ENCODE peak calls at places on chromosomes 1 and 21, in four cellular contexts. O is IMR-90, D is neural progenitor cell, I is keratinocyte. W is an unnamed sample. For H3K4me1, the result is how much of the 10 kb centered on the place peaks cover.

GRCh38 chr1:45545019-45545493 is 5.6 kb upstream of the AKR1A1 start:
- DNase-seq in O (no peak), D (no peak), I (no peak), W (no peak)

GRCh38 chr1:55724551-55725325 is 509.6 kb upstream of the USP24 start:
- DNase-seq in O (peak), D (peak), I (no peak), W (peak)

GRCh38 chr1:199791495-199791894 is 236.0 kb upstream of the NR5A2 start:
- DNase-seq in O (no peak), D (no peak), I (no peak), W (no peak)

GRCh38 chr21:28229811-28230210 is 762.9 kb downstream of the LTN1 start:
- DNase-seq in O (peak), D (no peak), I (peak), W (no peak)

GRCh38 chr1:59678809-59679228 is 135.9 kb upstream of the HOOK1 start:
- DNase-seq in O (peak), D (peak), I (no peak), W (peak)

GRCh38 chr1:12770620-12771019 is 2.9 kb upstream of the PRAMEF12 start:
- DNase-seq in O (no peak), D (no peak), I (no peak), W (no peak)

GRCh38 chr1:199007423-199007822 is 368.6 kb downstream of the PTPRC start:
- DNase-seq in O (no peak), D (no peak), I (no peak), W (no peak)

GRCh38 chr1:84689514-84690396 is 506 bp downstream of the SSX2IP start:
- DNase-seq in O (peak), D (peak), I (no peak), W (peak)

GRCh38 chr1:147641695-147642592 is 28.4 kb downstream of the ACP6 start:
- DNase-seq in O (peak), D (peak), I (peak), W (no peak)

GRCh38 chr1:208230668-208231529 is 13.3 kb downstream of the PLXNA2 start:
- DNase-seq in O (no peak), D (no peak), I (no peak), W (no peak)

GRCh38 chr1:88595355-88595754 is 88.7 kb upstream of the PKN2 start:
- DNase-seq in O (peak), D (no peak), I (peak), W (no peak)

GRCh38 chr21:24895885-24896734 is 711.2 kb downstream of the MRPL39 start:
- DNase-seq in O (peak), D (peak), I (no peak), W (no peak)

GRCh38 chr1:116820362-116820761 is 66.1 kb downstream of the CD2 start:
- DNase-seq in O (peak), D (no peak), I (peak), W (peak)

GRCh38 chr21:43585924-43586411 is 73.3 kb downstream of the HSF2BP start:
- DNase-seq in O (peak), D (peak), I (peak), W (peak)

GRCh38 chr21:14688412-14688811 is 142.3 kb upstream of the SAMSN1 start:
- DNase-seq in O (no peak), D (no peak), I (no peak), W (no peak)

GRCh38 chr1:96533820-96534219 is 187.8 kb upstream of the PTBP2 start:
- DNase-seq in O (no peak), D (no peak), I (no peak), W (no peak)

GRCh38 chr1:182242641-182243040 is 148.9 kb downstream of the GLUL start:
- DNase-seq in O (no peak), D (no peak), I (no peak), W (no peak)

GRCh38 chr1:76867342-76868130 is at the start of gene ST6GALNAC5:
- DNase-seq in O (peak), D (peak), I (no peak), W (peak)

GRCh38 chr1:4700801-4701200 is 46.4 kb downstream of the AJAP1 start:
- DNase-seq in O (no peak), D (peak), I (peak), W (no peak)

GRCh38 chr21:34684174-34684876 is 15.5 kb downstream of the CLIC6 start:
- DNase-seq in O (no peak), D (no peak), I (no peak), W (peak)

GRCh38 chr1:248622491-248623106 is 12.3 kb downstream of the OR2T11 start:
- DNase-seq in O (peak), D (no peak), I (no peak), W (peak)

GRCh38 chr1:230857822-230858221 is 10.5 kb downstream of the C1orf198 start:
- DNase-seq in O (peak), D (no peak), I (no peak), W (no peak)

GRCh38 chr1:221777434-221778072 is 35.7 kb upstream of the DUSP10 start:
- DNase-seq in O (no peak), D (no peak), I (no peak), W (no peak)

GRCh38 chr1:98157524-98158293 is 236.9 kb upstream of the DPYD start:
- DNase-seq in O (peak), D (no peak), I (no peak), W (no peak)

GRCh38 chr21:16517380-16517779 is 787.6 kb downstream of the USP25 start:
- DNase-seq in O (peak), D (no peak), I (no peak), W (no peak)

GRCh38 chr1:84505167-84506001 is 802 bp upstream of the SPATA1 start:
- DNase-seq in O (peak), D (peak), I (no peak), W (peak)

GRCh38 chr1:97392701-97393100 is 528.1 kb downstream of the DPYD start:
- DNase-seq in O (no peak), D (no peak), I (no peak), W (no peak)

GRCh38 chr1:153728305-153729066 is 636 bp downstream of the INTS3 start:
- DNase-seq in O (peak), D (peak), I (no peak), W (peak)

GRCh38 chr1:51561702-51562101 is 42.6 kb upstream of the EPS15 start:
- DNase-seq in O (no peak), D (no peak), I (no peak), W (no peak)

GRCh38 chr1:51566260-51566659 is 47.2 kb upstream of the EPS15 start:
- DNase-seq in O (no peak), D (no peak), I (no peak), W (no peak)

GRCh38 chr1:51567653-51568052 is 48.6 kb upstream of the EPS15 start:
- DNase-seq in O (peak), D (no peak), I (no peak), W (peak)

GRCh38 chr1:51565009-51565408 is 45.9 kb upstream of the EPS15 start:
- DNase-seq in O (no peak), D (no peak), I (no peak), W (no peak)

DNA sequence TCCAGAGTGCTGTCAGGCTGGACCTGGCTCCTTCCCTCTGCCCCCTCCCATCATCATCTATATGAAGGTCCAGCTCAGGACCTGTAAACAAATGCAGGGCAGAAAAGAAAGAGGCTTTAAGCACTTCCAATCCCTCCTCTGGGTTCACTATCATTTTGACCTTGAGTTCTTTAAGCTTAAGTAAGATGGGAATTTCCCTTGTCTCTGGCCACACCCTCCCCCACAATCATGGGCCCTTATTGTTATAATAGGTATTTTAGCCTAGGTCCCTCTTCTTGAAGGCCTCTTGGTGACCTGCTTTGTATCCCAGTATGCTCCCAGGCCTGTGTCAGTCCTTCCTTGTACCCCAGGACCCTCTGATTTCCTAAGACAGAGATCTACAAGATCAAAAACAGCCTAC is 45.1 kb upstream of the EPS15 start:
- DNase-seq in O (peak), D (no peak), I (no peak), W (peak)
- H3K4me2 ChIP-seq in O (no peak), D (no peak), I (no peak), W (no peak)

GRCh38 chr1:191022856-191023255 is 545.2 kb upstream of the BRINP3 start:
- DNase-seq in O (peak), D (no peak), I (no peak), W (no peak)

GRCh38 chr1:191025896-191026642 is 548.4 kb upstream of the BRINP3 start:
- DNase-seq in O (no peak), D (no peak), I (no peak), W (no peak)

GRCh38 chr1:191026828-191027227 is 549.2 kb upstream of the BRINP3 start:
- DNase-seq in O (no peak), D (no peak), I (no peak), W (no peak)
- H3K4me3 ChIP-seq in O (no peak), D (no peak), I (no peak), W (no peak)

GRCh38 chr1:8137406-8138244 is 111.5 kb upstream of the ERRFI1 start:
- DNase-seq in O (peak), D (peak), I (no peak), W (peak)
- H3K4me1 ChIP-seq in O (under half), D (under half), I (under half), W (half or more)

DNA sequence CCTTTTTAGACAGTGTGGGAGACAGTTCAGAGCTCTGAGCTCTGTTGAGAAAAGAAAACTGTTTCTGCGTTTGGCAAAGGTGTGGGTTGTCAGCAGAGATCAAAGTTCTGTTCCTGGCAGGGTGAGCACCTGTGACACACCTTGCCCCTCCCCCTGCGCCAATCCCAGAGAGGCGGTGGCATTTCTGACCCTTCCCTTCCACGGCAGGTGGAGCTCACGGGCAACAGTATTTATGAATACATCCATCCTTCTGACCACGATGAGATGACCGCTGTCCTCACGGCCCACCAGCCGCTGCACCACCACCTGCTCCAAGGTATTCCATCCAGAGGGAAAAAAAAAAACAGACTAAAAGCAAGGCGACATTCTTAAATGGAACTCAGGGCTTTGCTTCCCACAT is 20.7 kb downstream of the SIM2 start:
- DNase-seq in O (no peak), D (no peak), I (no peak), W (no peak)
- H3K4me2 ChIP-seq in O (no peak), D (no peak), I (peak), W (no peak)

DNA sequence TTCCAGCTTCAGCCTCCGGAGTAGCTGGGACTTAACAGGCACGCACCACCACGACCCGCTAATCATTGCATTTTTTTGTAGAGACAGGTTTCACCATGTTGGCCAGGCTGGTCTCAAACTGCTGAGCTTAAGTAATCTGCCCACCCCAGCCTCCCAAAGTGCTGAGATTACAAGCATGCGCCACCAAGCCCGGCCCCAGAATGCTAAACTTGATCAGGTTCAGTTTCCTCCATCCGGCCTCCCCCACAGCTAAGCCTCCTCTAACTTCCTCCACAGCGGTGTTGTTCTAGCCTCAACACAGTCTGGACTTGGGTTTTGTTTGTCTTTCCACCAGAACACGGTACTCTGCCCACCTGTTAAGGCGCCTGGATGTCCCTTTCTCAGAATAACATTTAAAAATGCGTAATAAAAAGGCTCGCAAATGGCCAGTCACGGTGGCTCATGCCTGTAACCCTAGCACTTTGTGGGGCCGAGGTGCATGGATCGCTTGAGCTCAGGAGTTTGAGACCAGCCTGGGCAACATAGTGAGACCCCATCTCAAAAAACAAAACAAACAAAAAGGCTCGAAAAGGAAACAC is 2.4 kb downstream of the PARP1 start:
- DNase-seq in O (no peak), D (peak), I (no peak), W (no peak)
- H3K4me3 ChIP-seq in O (no peak), D (peak), I (no peak), W (no peak)

GRCh38 chr1:119159096-119159495 is 18.6 kb upstream of the WARS2 start:
- DNase-seq in O (peak), D (no peak), I (no peak), W (peak)
- H3K4me1 ChIP-seq in O (under half), D (under half), I (under half), W (under half)

GRCh38 chr1:159700312-159700711 is 14.1 kb downstream of the CRP start:
- DNase-seq in O (no peak), D (no peak), I (no peak), W (no peak)

GRCh38 chr1:159705251-159705910 is 9.0 kb downstream of the CRP start:
- DNase-seq in O (no peak), D (no peak), I (no peak), W (no peak)

GRCh38 chr1:159699653-159700052 is 14.7 kb downstream of the CRP start:
- DNase-seq in O (no peak), D (no peak), I (no peak), W (no peak)
- H3K4me2 ChIP-seq in O (no peak), D (no peak), I (no peak), W (no peak)

GRCh38 chr1:1631793-1632420 is at the start of gene MMP23B:
- DNase-seq in O (no peak), D (peak), I (no peak), W (peak)

GRCh38 chr1:1629430-1630190 is 2.4 kb upstream of the MMP23B start:
- DNase-seq in O (no peak), D (no peak), I (no peak), W (peak)

GRCh38 chr1:1628656-1629429 is 3.1 kb upstream of the MMP23B start:
- DNase-seq in O (no peak), D (peak), I (no peak), W (peak)

GRCh38 chr1:1630191-1630964 is 1.6 kb upstream of the MMP23B start:
- DNase-seq in O (no peak), D (peak), I (no peak), W (peak)

GRCh38 chr1:1630965-1631792 is 794 bp upstream of the MMP23B start:
- DNase-seq in O (no peak), D (peak), I (no peak), W (peak)
- H3K4me3 ChIP-seq in O (no peak), D (peak), I (no peak), W (no peak)

W was measured in osteoblast.